ENCODE peak calls at places on chromosomes 7 and 10, in nine cellular contexts. Z is SK-N-SH, U is fibroblast of lung, J is adrenal gland, W is bronchial epithelial cell, I is fibroblast of the aortic adventitia, A is fibroblast of villous mesenchyme, E is brain microvascular endothelial cell, D is A549. H is an unnamed sample.

GRCh38 chr7:156836443-156836842 is 56.5 kb downstream of the LMBR1 start:
- DNase-seq in W (peak; percentile 79), D (no peak), J (no peak), I (no peak), A (no peak), Z (no peak), U (peak; percentile 3), E (no peak), H (peak; percentile 4)

GRCh38 chr10:6399241-6399701 is 180.8 kb downstream of the PRKCQ start:
- DNase-seq in U (peak; percentile 57), E (no peak), J (peak; percentile 63), D (peak; percentile 30), Z (no peak), A (peak; percentile 59), W (no peak), I (peak; percentile 29), H (peak; percentile 49)

GRCh38 chr10:16832351-16833080 is 15.3 kb upstream of the RSU1 start:
- DNase-seq in E (peak; percentile 95), D (no peak), I (peak; percentile 88), W (peak; percentile 84), J (no peak), Z (no peak), U (peak; percentile 96), A (peak; percentile 89), H (peak; percentile 90)

GRCh38 chr7:94040254-94040653 is 36.1 kb upstream of the BET1 start:
- DNase-seq in Z (no peak), I (no peak), U (no peak), W (no peak), J (no peak), D (no peak), E (no peak), A (no peak), H (no peak)

GRCh38 chr7:33250421-33250827 is 121.1 kb downstream of the BBS9 start:
- DNase-seq in U (peak; percentile 93), Z (no peak), D (no peak), J (no peak), W (no peak), I (peak; percentile 96), A (peak; percentile 48), E (peak; percentile 60), H (peak; percentile 63)

GRCh38 chr7:144057954-144058353 is 9.2 kb downstream of the OR2A5 start:
- DNase-seq in D (peak; percentile 9), U (peak; percentile 1), A (peak; percentile 79), W (no peak), E (peak; percentile 93), I (no peak), J (peak; percentile 33), Z (no peak), H (peak; percentile 31)

GRCh38 chr7:38880454-38880853 is 28.5 kb downstream of the VPS41 start:
- DNase-seq in A (no peak), E (no peak), Z (no peak), D (no peak), W (no peak), J (no peak), U (no peak), I (no peak), H (no peak)

GRCh38 chr10:80191589-80192270 is 13.6 kb downstream of the ANXA11 start:
- DNase-seq in I (no peak), D (no peak), U (no peak), Z (no peak), W (peak; percentile 88), E (no peak), J (no peak), A (no peak), H (no peak)

GRCh38 chr7:92645531-92646061 is 55.4 kb upstream of the FAM133B start:
- DNase-seq in A (no peak), E (no peak), I (peak; percentile 67), Z (no peak), D (peak; percentile 44), J (peak; percentile 57), U (peak; percentile 59), W (peak; percentile 95), H (no peak)

GRCh38 chr7:86968618-86969017 is 90.8 kb downstream of the ELAPOR2 start:
- DNase-seq in I (no peak), D (no peak), U (no peak), E (no peak), W (no peak), A (no peak), Z (no peak), J (no peak), H (no peak)

GRCh38 chr10:42962120-42962901 is 114.6 kb upstream of the RET start:
- DNase-seq in W (no peak), U (no peak), I (no peak), J (peak; percentile 27), A (no peak), E (no peak), Z (peak; percentile 74), D (no peak), H (no peak)

GRCh38 chr7:620052-620451 is 100.4 kb upstream of the PDGFA start:
- DNase-seq in U (peak; percentile 93), I (peak; percentile 43), D (no peak), A (peak; percentile 71), Z (no peak), J (no peak), E (peak; percentile 68), W (peak; percentile 80), H (no peak)

GRCh38 chr7:155796381-155797261 is 15.6 kb downstream of the SHH start:
- DNase-seq in E (peak; percentile 18), Z (peak; percentile 93), U (no peak), I (peak; percentile 34), W (no peak), J (peak; percentile 46), D (peak; percentile 86), A (peak; percentile 19), H (no peak)

GRCh38 chr7:78605131-78605530 is 806.6 kb downstream of the PHTF2 start:
- DNase-seq in W (no peak), U (peak; percentile 15), J (no peak), A (peak; percentile 4), Z (no peak), I (peak; percentile 18), E (no peak), D (no peak), H (peak; percentile 23)

GRCh38 chr7:127578036-127578684 is 7.2 kb downstream of the GCC1 start:
- DNase-seq in J (no peak), W (peak; percentile 29), U (peak; percentile 29), I (peak; percentile 58), Z (peak; percentile 61), E (peak; percentile 20), A (peak; percentile 14), D (no peak), H (peak; percentile 28)
- TF ChIP-seq CTCF in J (no peak), W (peak; percentile 8), U (peak; percentile 28), I (peak; percentile 35), Z (peak; percentile 49), E (peak; percentile 46), A (peak; percentile 41), D (peak; percentile 25), H (peak; percentile 60)

GRCh38 chr10:88162852-88163251 is 299.4 kb downstream of the PTEN start:
- DNase-seq in E (no peak), I (no peak), A (no peak), Z (no peak), U (no peak), J (no peak), D (no peak), W (no peak), H (no peak)
- TF ChIP-seq CTCF in E (no peak), I (no peak), A (no peak), Z (no peak), U (no peak), J (no peak), D (no peak), W (no peak), H (no peak)

DNA sequence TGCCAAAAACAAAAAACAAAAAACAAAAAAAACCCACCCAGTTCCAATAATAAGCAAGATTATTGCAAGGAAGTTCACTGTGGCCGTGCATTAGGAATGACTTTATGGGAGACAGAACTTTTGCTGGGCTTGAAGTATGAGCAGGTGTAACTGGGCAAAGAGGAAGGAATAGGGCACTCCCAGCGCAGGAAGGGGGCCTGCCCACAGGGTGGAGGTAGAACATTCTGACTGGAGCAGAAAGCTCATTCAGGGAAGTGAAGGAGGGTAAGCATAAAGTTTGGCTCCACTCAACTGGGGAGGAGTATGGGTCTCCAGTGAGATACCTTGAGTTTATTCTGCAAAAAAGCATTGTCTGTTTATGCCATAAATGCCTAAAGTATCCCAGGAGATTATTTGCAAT is 42.1 kb upstream of the WIPF3 start:
- DNase-seq in W (no peak), E (no peak), I (no peak), D (no peak), J (no peak), Z (peak; percentile 20), U (no peak), A (no peak), H (no peak)
- TF ChIP-seq CTCF in W (no peak), E (peak; percentile 23), I (no peak), D (no peak), J (no peak), Z (no peak), U (no peak), A (no peak), H (no peak)

GRCh38 chr7:124459101-124460052 is 306.2 kb downstream of the GPR37 start:
- DNase-seq in Z (no peak), U (peak; percentile 45), A (peak; percentile 93), J (no peak), I (peak; percentile 8), E (no peak), W (peak; percentile 5), D (no peak), H (no peak)

GRCh38 chr7:124460053-124460445 is 305.5 kb downstream of the GPR37 start:
- DNase-seq in J (no peak), A (peak; percentile 72), D (no peak), I (no peak), Z (no peak), U (no peak), W (no peak), E (no peak), H (no peak)

GRCh38 chr7:124460555-124460954 is 305.0 kb downstream of the GPR37 start:
- DNase-seq in U (no peak), D (no peak), W (no peak), Z (no peak), J (no peak), E (no peak), A (no peak), I (no peak), H (no peak)

GRCh38 chr7:124456286-124456685 is 309.3 kb downstream of the GPR37 start:
- DNase-seq in Z (no peak), D (no peak), J (no peak), U (no peak), I (no peak), A (no peak), W (peak; percentile 17), E (no peak), H (no peak)

DNA sequence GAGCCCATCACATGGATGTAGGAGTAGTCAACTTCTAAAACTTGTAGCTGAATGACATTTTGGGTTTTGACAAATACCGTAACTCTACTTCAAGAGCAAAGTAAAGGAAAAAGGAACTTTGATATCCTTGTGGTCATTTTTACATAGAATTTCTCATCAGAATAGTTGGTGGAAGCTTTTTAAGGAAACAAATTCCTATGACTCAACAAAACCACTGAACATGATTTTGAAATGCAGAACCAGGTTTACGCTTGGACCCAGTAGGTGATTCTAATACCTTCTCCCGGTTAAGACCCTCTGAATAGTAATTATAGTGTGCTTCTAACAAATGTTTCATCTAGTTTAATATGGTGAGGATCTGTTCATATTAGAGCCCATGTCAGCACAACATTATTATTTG is 307.8 kb downstream of the GPR37 start:
- DNase-seq in J (no peak), D (no peak), E (no peak), Z (no peak), I (no peak), W (peak; percentile 57), A (peak; percentile 63), U (peak; percentile 46), H (no peak)
- TF ChIP-seq CTCF in J (no peak), D (no peak), E (no peak), Z (no peak), I (no peak), W (no peak), A (no peak), U (no peak), H (no peak)